ENCODE peak calls at places on chromosomes 4 and X, in seven cellular contexts. Y, D, M, R, X, Z and A are unnamed samples. For H3K4me1, the result is how much of the 10 kb centered on the place peaks cover.

GRCh38 chrX:73944582-73944947 is 359.4 kb upstream of the ZCCHC13 start:
- DNase-seq in M (no peak), X (no peak), D (no peak), Z (no peak), Y (no peak), R (peak), A (no peak)

GRCh38 chrX:152020895-152021294 is 46.4 kb upstream of the GABRE start:
- DNase-seq in X (no peak), M (no peak), R (no peak), D (no peak), Z (no peak), Y (no peak), A (no peak)

GRCh38 chrX:71466979-71467523 is 65.9 kb upstream of the OGT start:
- DNase-seq in M (no peak), X (no peak), R (no peak), Z (no peak), D (no peak), Y (no peak), A (no peak)

GRCh38 chr4:118112117-118112516 is 77.8 kb downstream of the NDST3 start:
- DNase-seq in R (no peak), D (no peak), Y (no peak), M (no peak), Z (no peak), X (no peak), A (no peak)

GRCh38 chrX:24245201-24245600 is 68.7 kb downstream of the SUPT20HL2 start:
- DNase-seq in Z (no peak), D (no peak), X (no peak), M (no peak), Y (no peak), R (peak), A (no peak)

GRCh38 chr4:11480683-11481082 is 52.0 kb upstream of the HS3ST1 start:
- DNase-seq in M (no peak), Z (peak), R (peak), D (no peak), X (no peak), Y (no peak), A (peak)

GRCh38 chr4:75243570-75243969 is 270.6 kb downstream of the RCHY1 start:
- DNase-seq in Z (no peak), D (no peak), R (no peak), Y (no peak), M (no peak), X (no peak), A (no peak)

GRCh38 chrX:40088299-40088625 is 9.5 kb downstream of the BCOR start:
- DNase-seq in Z (no peak), M (no peak), D (no peak), X (no peak), R (no peak), Y (no peak), A (no peak)

GRCh38 chr4:154660052-154660451 is 47.6 kb upstream of the FGG start:
- DNase-seq in D (no peak), M (no peak), X (no peak), R (no peak), Y (no peak), Z (no peak), A (no peak)

GRCh38 chr4:78068481-78068880 is 11.4 kb downstream of the FRAS1 start:
- DNase-seq in Y (no peak), X (no peak), D (no peak), Z (no peak), R (no peak), M (no peak), A (no peak)

GRCh38 chr4:89212666-89213381 is 94.8 kb downstream of the GPRIN3 start:
- DNase-seq in M (no peak), R (peak), Z (no peak), Y (no peak), X (no peak), D (no peak), A (no peak)

GRCh38 chr4:147830987-147831386 is 99.1 kb downstream of the ARHGAP10 start:
- DNase-seq in Z (no peak), M (no peak), D (no peak), X (no peak), R (peak), Y (no peak), A (no peak)

GRCh38 chr4:2802618-2803531 is 10.0 kb downstream of the SH3BP2 start:
- DNase-seq in R (no peak), D (peak), Z (no peak), Y (no peak), M (no peak), X (no peak), A (no peak)

GRCh38 chr4:2805712-2806391 is 13.0 kb downstream of the SH3BP2 start:
- DNase-seq in Z (peak), X (no peak), R (no peak), M (no peak), Y (no peak), D (peak), A (no peak)

GRCh38 chr4:2804973-2805501 is 12.2 kb downstream of the SH3BP2 start:
- DNase-seq in X (no peak), M (no peak), R (no peak), D (peak), Z (no peak), Y (no peak), A (no peak)

GRCh38 chr4:2804449-2804972 is 11.6 kb downstream of the SH3BP2 start:
- DNase-seq in X (no peak), Y (no peak), M (no peak), D (peak), Z (no peak), R (no peak), A (no peak)

DNA sequence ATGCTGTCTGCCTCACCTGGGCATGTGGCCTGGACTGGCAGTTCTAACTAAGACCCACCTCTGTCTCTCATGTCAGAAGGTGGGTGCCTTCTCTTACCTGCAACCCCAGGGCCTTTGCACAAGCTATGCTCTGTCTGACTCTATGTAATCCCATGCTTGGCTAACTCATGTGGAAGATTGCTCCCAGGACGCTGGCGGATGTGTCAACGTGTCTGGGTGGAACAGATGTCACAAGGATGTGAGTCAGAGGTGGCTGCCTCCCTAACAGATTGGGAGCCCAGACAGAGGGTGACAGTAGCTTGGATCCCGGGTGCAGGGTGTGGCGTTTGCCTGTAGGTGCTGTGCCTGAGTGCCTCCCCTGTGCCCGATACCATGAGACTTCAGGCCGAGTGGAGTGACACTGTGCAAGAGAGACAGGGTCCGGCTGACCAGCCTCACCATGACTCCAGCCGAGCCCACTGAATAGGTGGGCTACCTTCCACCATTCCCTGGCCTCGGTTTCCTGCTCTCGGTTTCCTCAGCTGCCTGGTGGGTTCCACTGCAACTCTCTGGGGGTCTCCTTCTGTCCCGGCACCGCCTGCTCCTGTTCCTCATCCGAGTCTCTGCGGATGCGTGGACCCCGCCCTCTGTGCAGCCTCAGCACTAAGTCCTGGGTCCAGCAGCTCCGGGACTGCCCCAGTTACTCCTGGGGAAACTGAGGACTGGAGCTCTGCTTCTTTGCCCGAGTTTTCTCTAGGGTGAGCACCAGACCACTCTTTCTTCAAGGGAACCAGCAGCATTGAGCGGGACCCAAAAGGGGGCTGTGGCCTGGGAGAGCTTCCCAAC is 11.0 kb downstream of the SH3BP2 start:
- DNase-seq in Y (no peak), Z (no peak), M (peak), D (peak), R (no peak), X (no peak), A (no peak)
- H3K4me1 ChIP-seq in Y (under half), Z (half or more), M (under half), D (half or more), R (under half), X (under half), A (under half)

GRCh38 chr4:128385199-128385598 is 97.6 kb upstream of the PGRMC2 start:
- DNase-seq in Z (no peak), Y (no peak), X (no peak), R (no peak), D (no peak), M (no peak), A (no peak)

GRCh38 chr4:128384091-128384520 is 96.5 kb upstream of the PGRMC2 start:
- DNase-seq in M (no peak), R (peak), D (no peak), Y (no peak), Z (no peak), X (no peak), A (no peak)

GRCh38 chr4:128384765-128385164 is 97.2 kb upstream of the PGRMC2 start:
- DNase-seq in Z (no peak), R (no peak), M (no peak), X (no peak), D (no peak), Y (no peak), A (no peak)

GRCh38 chr4:128386761-128387599 is 99.4 kb upstream of the PGRMC2 start:
- DNase-seq in Y (no peak), R (peak), D (peak), X (peak), Z (peak), M (peak), A (no peak)

GRCh38 chr4:128385683-128386304 is 98.2 kb upstream of the PGRMC2 start:
- DNase-seq in Z (no peak), D (no peak), Y (no peak), M (no peak), R (peak), X (no peak), A (no peak)
- H3K27ac ChIP-seq in Z (peak), D (peak), Y (no peak), M (no peak), R (peak), X (no peak), A (no peak)

GRCh38 chrX:136425996-136426395 is 61.8 kb upstream of the BRS3 start:
- DNase-seq in D (no peak), Z (no peak), R (no peak), X (no peak), M (no peak), Y (no peak), A (no peak)

GRCh38 chrX:136431625-136432024 is 56.1 kb upstream of the BRS3 start:
- DNase-seq in R (no peak), M (no peak), Z (no peak), Y (no peak), X (no peak), D (no peak), A (no peak)
- H3K4me1 ChIP-seq in R (under half), M (under half), Z (under half), Y (under half), X (under half), D (under half), A (under half)

GRCh38 chr4:128735714-128736113 is 73.8 kb upstream of the JADE1 start:
- DNase-seq in M (no peak), Z (no peak), R (no peak), X (no peak), Y (no peak), D (no peak), A (no peak)

DNA sequence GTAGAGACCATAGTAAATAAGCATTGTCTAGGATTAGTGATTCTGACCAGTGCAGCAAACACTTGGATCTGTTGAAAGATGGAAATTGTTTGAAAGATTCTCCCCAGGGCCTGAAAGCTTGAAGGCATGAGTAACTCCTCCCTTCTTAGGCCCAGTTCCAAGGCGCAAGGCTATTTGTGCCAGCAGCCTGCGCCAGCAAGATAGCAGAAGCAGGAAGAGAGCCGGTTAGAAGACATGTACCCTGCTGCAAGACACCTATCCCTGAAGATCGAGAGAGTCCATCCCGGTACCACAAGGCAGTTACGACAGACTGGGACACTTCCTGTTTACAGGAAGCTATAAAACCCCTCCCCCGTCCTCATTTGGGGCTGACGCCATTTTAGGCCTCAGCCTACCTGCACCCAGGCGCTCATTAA is 72.4 kb upstream of the JADE1 start:
- DNase-seq in Z (no peak), R (no peak), X (no peak), D (peak), Y (no peak), M (no peak), A (no peak)
- H3K27ac ChIP-seq in Z (no peak), R (no peak), X (no peak), D (peak), Y (no peak), M (no peak), A (no peak)

GRCh38 chr4:5993063-5993745 is 25.0 kb downstream of the C4orf50 start:
- DNase-seq in R (no peak), M (no peak), Y (no peak), X (no peak), D (no peak), Z (no peak), A (no peak)
- H3K4me1 ChIP-seq in R (under half), M (under half), Y (under half), X (under half), D (under half), Z (under half), A (under half)

GRCh38 chr4:41172772-41173171 is 41.6 kb downstream of the APBB2 start:
- DNase-seq in Z (no peak), R (no peak), X (no peak), Y (no peak), D (no peak), M (no peak), A (no peak)
- H3K27ac ChIP-seq in Z (no peak), R (no peak), X (no peak), Y (no peak), D (no peak), M (no peak), A (no peak)

GRCh38 chr4:159765402-159765801 is 662.5 kb downstream of the RAPGEF2 start:
- DNase-seq in Z (no peak), R (no peak), D (no peak), M (no peak), Y (no peak), X (no peak), A (no peak)

GRCh38 chr4:159768011-159768410 is 665.1 kb downstream of the RAPGEF2 start:
- DNase-seq in D (no peak), X (no peak), Y (no peak), Z (no peak), R (no peak), M (no peak), A (no peak)

GRCh38 chr4:159766241-159766640 is 663.4 kb downstream of the RAPGEF2 start:
- DNase-seq in D (no peak), Y (no peak), Z (no peak), M (no peak), R (no peak), X (no peak), A (no peak)

GRCh38 chr4:159770969-159771368 is 668.1 kb downstream of the RAPGEF2 start:
- DNase-seq in X (no peak), Y (no peak), D (no peak), R (no peak), M (no peak), Z (no peak), A (no peak)

DNA sequence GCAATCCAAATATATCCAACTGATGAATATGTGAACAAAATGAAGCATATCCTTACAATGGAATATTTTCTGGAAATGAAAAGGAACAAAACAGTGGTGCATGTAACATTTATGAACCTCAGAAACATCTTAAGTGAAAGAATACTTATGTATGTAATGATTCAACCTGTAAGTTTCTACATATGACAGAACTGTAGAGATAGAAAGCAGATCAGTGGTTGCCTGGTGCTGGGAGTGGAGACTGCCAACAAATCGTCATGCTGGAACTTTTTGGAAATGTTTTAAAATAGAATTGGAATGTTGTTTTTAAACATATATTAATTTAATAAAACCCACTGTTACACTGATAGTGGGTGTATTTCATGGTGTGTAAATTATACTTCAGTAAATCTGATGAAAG is 667.5 kb downstream of the RAPGEF2 start:
- DNase-seq in R (no peak), M (no peak), Z (no peak), X (no peak), Y (no peak), D (no peak), A (no peak)
- H3K4me1 ChIP-seq in R (under half), M (under half), Z (under half), X (under half), Y (under half), D (under half), A (under half)

GRCh38 chr4:103197765-103198110 is 405 bp downstream of the CENPE start:
- DNase-seq in Y (no peak), X (no peak), M (peak), R (no peak), D (no peak), Z (no peak), A (no peak)

GRCh38 chr4:103201724-103202123 is 3.6 kb upstream of the CENPE start:
- DNase-seq in M (no peak), Z (no peak), Y (no peak), R (no peak), D (no peak), X (no peak), A (no peak)

GRCh38 chr4:103199009-103199408 is 866 bp upstream of the CENPE start:
- DNase-seq in Z (no peak), R (no peak), M (no peak), X (no peak), Y (no peak), D (no peak), A (no peak)

GRCh38 chr4:103201254-103201653 is 3.1 kb upstream of the CENPE start:
- DNase-seq in R (no peak), Y (no peak), Z (no peak), M (no peak), D (no peak), X (no peak), A (no peak)

GRCh38 chr4:103198111-103198765 is at the start of gene CENPE:
- DNase-seq in D (peak), Y (peak), M (peak), Z (peak), R (peak), X (peak), A (peak)
- H3K27ac ChIP-seq in D (peak), Y (peak), M (peak), Z (no peak), R (peak), X (peak), A (peak)

GRCh38 chrX:154046262-154046771 is 26.6 kb upstream of the IRAK1 start:
- DNase-seq in M (no peak), X (peak), Z (no peak), D (peak), R (peak), Y (no peak), A (no peak)

GRCh38 chrX:154047266-154047665 is 27.6 kb upstream of the IRAK1 start:
- DNase-seq in D (no peak), Z (no peak), M (no peak), X (no peak), Y (no peak), R (peak), A (no peak)

GRCh38 chrX:154050113-154050495 is 30.4 kb upstream of the IRAK1 start:
- DNase-seq in R (no peak), M (no peak), Z (no peak), D (no peak), Y (no peak), X (no peak), A (no peak)

GRCh38 chrX:154049209-154050112 is 29.8 kb upstream of the IRAK1 start:
- DNase-seq in D (no peak), M (no peak), Z (no peak), X (no peak), R (no peak), Y (no peak), A (no peak)

GRCh38 chrX:154048398-154048797 is 28.7 kb upstream of the IRAK1 start:
- DNase-seq in D (no peak), R (no peak), Y (no peak), X (no peak), Z (no peak), M (no peak), A (no peak)
- H3K4me1 ChIP-seq in D (half or more), R (under half), Y (under half), X (under half), Z (under half), M (under half), A (under half)

GRCh38 chr4:88110826-88111225 is 47.6 kb downstream of the ABCG2 start:
- DNase-seq in Y (no peak), Z (no peak), D (no peak), R (no peak), M (no peak), X (no peak), A (no peak)

GRCh38 chr4:88106205-88106604 is 52.2 kb downstream of the ABCG2 start:
- DNase-seq in Z (no peak), Y (no peak), M (no peak), X (no peak), D (no peak), R (peak), A (no peak)

GRCh38 chr4:88107406-88108107 is 50.9 kb downstream of the ABCG2 start:
- DNase-seq in D (no peak), R (peak), M (no peak), Y (no peak), X (no peak), Z (no peak), A (no peak)

GRCh38 chr4:88108747-88109122 is 49.7 kb downstream of the ABCG2 start:
- DNase-seq in Y (no peak), D (no peak), X (no peak), M (no peak), Z (no peak), R (peak), A (no peak)

DNA sequence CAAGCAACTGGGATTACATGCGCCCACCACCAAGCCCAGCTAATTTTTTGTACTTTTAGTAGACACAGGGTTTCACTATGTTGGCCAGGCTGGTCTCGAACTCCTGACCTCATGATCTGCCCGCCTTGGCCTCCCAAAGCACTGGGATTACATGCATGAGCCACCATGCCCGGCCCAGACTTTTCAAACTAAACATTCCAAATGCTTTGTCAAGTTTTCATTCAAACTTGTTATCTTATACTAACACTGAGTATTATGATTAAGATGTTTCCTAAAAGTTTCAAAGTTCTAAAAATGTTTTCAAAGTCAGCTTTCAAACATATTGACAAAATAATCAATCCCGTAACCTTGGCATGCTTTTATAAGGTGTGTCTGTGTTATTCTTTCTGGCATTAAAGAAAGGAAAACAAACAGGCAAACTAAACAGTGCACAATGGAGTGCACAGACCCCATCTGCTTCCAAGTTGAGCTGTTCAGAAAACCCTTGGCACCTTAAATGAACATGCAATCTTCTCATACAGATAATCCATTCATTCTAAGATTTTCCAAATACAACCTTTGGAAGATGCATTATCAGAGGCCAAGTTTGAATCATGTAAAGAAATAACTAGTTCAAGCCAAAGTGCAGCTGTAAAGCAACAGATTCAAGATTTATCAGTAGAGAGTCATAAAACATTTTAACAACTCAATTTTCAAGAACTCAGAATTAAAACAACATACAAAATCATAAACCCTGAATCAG is 49.1 kb downstream of the ABCG2 start:
- DNase-seq in Z (no peak), R (no peak), M (no peak), Y (no peak), X (no peak), D (no peak), A (no peak)
- H3K27ac ChIP-seq in Z (no peak), R (no peak), M (no peak), Y (no peak), X (no peak), D (no peak), A (no peak)